ENCODE peak calls at places on chromosome 11, in ten cellular contexts. One of them, this sample, is unnamed.

GRCh38 chr11:76902121-76903014 is 41.6 kb downstream of the ACER3 start:
- DNase-seq in activated CD4-positive, alpha-beta memory T cell treated with anti-CD3 and anti-CD28 coated beads, Interleukin-2, amount 10 ng/mL, durations not matched to agents 7 days and 5 days: no peak
- DNase-seq in RWPE1: no peak
- DNase-seq in SHP77: no peak
- DNase-seq in KG1: no peak
- DNase-seq in HuH-7.5: no peak
- DNase-seq in GM12891: no peak
- DNase-seq in kidney glomerular epithelial cell: no peak
- DNase-seq in activated CD4-positive, alpha-beta T cell treated with anti-CD3 and anti-CD28 coated beads for 36 hours: no peak
- DNase-seq in NCI-H345: no peak
- DNase-seq in this sample: no peak

GRCh38 chr11:130781906-130782305 is 134.4 kb downstream of the SNX19 start:
- DNase-seq in activated CD4-positive, alpha-beta memory T cell treated with anti-CD3 and anti-CD28 coated beads, Interleukin-2, amount 10 ng/mL, durations not matched to agents 7 days and 5 days: no peak
- DNase-seq in RWPE1: peak
- DNase-seq in SHP77: no peak
- DNase-seq in KG1: no peak
- DNase-seq in HuH-7.5: no peak
- DNase-seq in GM12891: no peak
- DNase-seq in kidney glomerular epithelial cell: peak
- DNase-seq in activated CD4-positive, alpha-beta T cell treated with anti-CD3 and anti-CD28 coated beads for 36 hours: no peak
- DNase-seq in NCI-H345: no peak
- DNase-seq in this sample: peak

GRCh38 chr11:70063555-70063954 is 14.6 kb upstream of the ANO1 start:
- DNase-seq in activated CD4-positive, alpha-beta memory T cell treated with anti-CD3 and anti-CD28 coated beads, Interleukin-2, amount 10 ng/mL, durations not matched to agents 7 days and 5 days: no peak
- DNase-seq in RWPE1: peak
- DNase-seq in SHP77: no peak
- DNase-seq in KG1: no peak
- DNase-seq in HuH-7.5: no peak
- DNase-seq in GM12891: no peak
- DNase-seq in kidney glomerular epithelial cell: no peak
- DNase-seq in activated CD4-positive, alpha-beta T cell treated with anti-CD3 and anti-CD28 coated beads for 36 hours: no peak
- DNase-seq in NCI-H345: no peak
- DNase-seq in this sample: peak

GRCh38 chr11:122745111-122745510 is 89.6 kb downstream of the UBASH3B start:
- DNase-seq in activated CD4-positive, alpha-beta memory T cell treated with anti-CD3 and anti-CD28 coated beads, Interleukin-2, amount 10 ng/mL, durations not matched to agents 7 days and 5 days: no peak
- DNase-seq in RWPE1: no peak
- DNase-seq in SHP77: no peak
- DNase-seq in KG1: no peak
- DNase-seq in HuH-7.5: no peak
- DNase-seq in GM12891: no peak
- DNase-seq in kidney glomerular epithelial cell: no peak
- DNase-seq in activated CD4-positive, alpha-beta T cell treated with anti-CD3 and anti-CD28 coated beads for 36 hours: no peak
- DNase-seq in NCI-H345: no peak
- DNase-seq in this sample: no peak

GRCh38 chr11:134126197-134126822 is 57.4 kb downstream of the JAM3 start:
- DNase-seq in activated CD4-positive, alpha-beta memory T cell treated with anti-CD3 and anti-CD28 coated beads, Interleukin-2, amount 10 ng/mL, durations not matched to agents 7 days and 5 days: no peak
- DNase-seq in RWPE1: no peak
- DNase-seq in SHP77: no peak
- DNase-seq in KG1: no peak
- DNase-seq in HuH-7.5: no peak
- DNase-seq in GM12891: no peak
- DNase-seq in kidney glomerular epithelial cell: peak
- DNase-seq in activated CD4-positive, alpha-beta T cell treated with anti-CD3 and anti-CD28 coated beads for 36 hours: peak
- DNase-seq in NCI-H345: no peak
- DNase-seq in this sample: peak

GRCh38 chr11:117946842-117947526 is 17.8 kb upstream of the TMPRSS13 start:
- DNase-seq in activated CD4-positive, alpha-beta memory T cell treated with anti-CD3 and anti-CD28 coated beads, Interleukin-2, amount 10 ng/mL, durations not matched to agents 7 days and 5 days: peak
- DNase-seq in RWPE1: peak
- DNase-seq in SHP77: peak
- DNase-seq in KG1: peak
- DNase-seq in HuH-7.5: peak
- DNase-seq in GM12891: no peak
- DNase-seq in kidney glomerular epithelial cell: peak
- DNase-seq in activated CD4-positive, alpha-beta T cell treated with anti-CD3 and anti-CD28 coated beads for 36 hours: peak
- DNase-seq in NCI-H345: peak
- DNase-seq in this sample: peak

GRCh38 chr11:85170184-85170583 is 457.0 kb downstream of the DLG2 start:
- DNase-seq in activated CD4-positive, alpha-beta memory T cell treated with anti-CD3 and anti-CD28 coated beads, Interleukin-2, amount 10 ng/mL, durations not matched to agents 7 days and 5 days: no peak
- DNase-seq in RWPE1: peak
- DNase-seq in SHP77: no peak
- DNase-seq in KG1: no peak
- DNase-seq in HuH-7.5: no peak
- DNase-seq in GM12891: no peak
- DNase-seq in kidney glomerular epithelial cell: peak
- DNase-seq in activated CD4-positive, alpha-beta T cell treated with anti-CD3 and anti-CD28 coated beads for 36 hours: no peak
- DNase-seq in NCI-H345: no peak
- DNase-seq in this sample: peak

GRCh38 chr11:43358308-43358669 is 431 bp upstream of the TTC17 start:
- DNase-seq in activated CD4-positive, alpha-beta memory T cell treated with anti-CD3 and anti-CD28 coated beads, Interleukin-2, amount 10 ng/mL, durations not matched to agents 7 days and 5 days: no peak
- DNase-seq in RWPE1: no peak
- DNase-seq in SHP77: no peak
- DNase-seq in KG1: no peak
- DNase-seq in HuH-7.5: no peak
- DNase-seq in GM12891: no peak
- DNase-seq in kidney glomerular epithelial cell: no peak
- DNase-seq in activated CD4-positive, alpha-beta T cell treated with anti-CD3 and anti-CD28 coated beads for 36 hours: no peak
- DNase-seq in NCI-H345: no peak
- DNase-seq in this sample: peak

GRCh38 chr11:81070948-81071347 is 1630.1 kb upstream of the TENM4 start:
- DNase-seq in activated CD4-positive, alpha-beta memory T cell treated with anti-CD3 and anti-CD28 coated beads, Interleukin-2, amount 10 ng/mL, durations not matched to agents 7 days and 5 days: no peak
- DNase-seq in RWPE1: no peak
- DNase-seq in SHP77: no peak
- DNase-seq in KG1: peak
- DNase-seq in HuH-7.5: no peak
- DNase-seq in GM12891: peak
- DNase-seq in kidney glomerular epithelial cell: no peak
- DNase-seq in activated CD4-positive, alpha-beta T cell treated with anti-CD3 and anti-CD28 coated beads for 36 hours: no peak
- DNase-seq in NCI-H345: no peak
- DNase-seq in this sample: no peak

GRCh38 chr11:73412308-73412707 is 36.1 kb downstream of the RELT start:
- DNase-seq in activated CD4-positive, alpha-beta memory T cell treated with anti-CD3 and anti-CD28 coated beads, Interleukin-2, amount 10 ng/mL, durations not matched to agents 7 days and 5 days: no peak
- DNase-seq in RWPE1: no peak
- DNase-seq in SHP77: no peak
- DNase-seq in KG1: no peak
- DNase-seq in HuH-7.5: no peak
- DNase-seq in GM12891: no peak
- DNase-seq in kidney glomerular epithelial cell: no peak
- DNase-seq in activated CD4-positive, alpha-beta T cell treated with anti-CD3 and anti-CD28 coated beads for 36 hours: no peak
- DNase-seq in NCI-H345: no peak
- DNase-seq in this sample: peak

GRCh38 chr11:44766112-44766971 is 39.6 kb downstream of the TSPAN18 start:
- DNase-seq in activated CD4-positive, alpha-beta memory T cell treated with anti-CD3 and anti-CD28 coated beads, Interleukin-2, amount 10 ng/mL, durations not matched to agents 7 days and 5 days: no peak
- DNase-seq in RWPE1: no peak
- DNase-seq in SHP77: no peak
- DNase-seq in KG1: no peak
- DNase-seq in HuH-7.5: no peak
- DNase-seq in GM12891: no peak
- DNase-seq in kidney glomerular epithelial cell: no peak
- DNase-seq in activated CD4-positive, alpha-beta T cell treated with anti-CD3 and anti-CD28 coated beads for 36 hours: no peak
- DNase-seq in NCI-H345: no peak
- DNase-seq in this sample: no peak

GRCh38 chr11:63670077-63670737 is 969 bp downstream of the ATL3 start:
- DNase-seq in activated CD4-positive, alpha-beta memory T cell treated with anti-CD3 and anti-CD28 coated beads, Interleukin-2, amount 10 ng/mL, durations not matched to agents 7 days and 5 days: no peak
- DNase-seq in RWPE1: no peak
- DNase-seq in SHP77: no peak
- DNase-seq in KG1: peak
- DNase-seq in HuH-7.5: peak
- DNase-seq in GM12891: no peak
- DNase-seq in kidney glomerular epithelial cell: no peak
- DNase-seq in activated CD4-positive, alpha-beta T cell treated with anti-CD3 and anti-CD28 coated beads for 36 hours: no peak
- DNase-seq in NCI-H345: no peak
- DNase-seq in this sample: peak

GRCh38 chr11:102926517-102926916 is 29.0 kb downstream of the MMP13 start:
- DNase-seq in activated CD4-positive, alpha-beta memory T cell treated with anti-CD3 and anti-CD28 coated beads, Interleukin-2, amount 10 ng/mL, durations not matched to agents 7 days and 5 days: no peak
- DNase-seq in RWPE1: no peak
- DNase-seq in SHP77: no peak
- DNase-seq in KG1: no peak
- DNase-seq in HuH-7.5: no peak
- DNase-seq in GM12891: no peak
- DNase-seq in kidney glomerular epithelial cell: no peak
- DNase-seq in activated CD4-positive, alpha-beta T cell treated with anti-CD3 and anti-CD28 coated beads for 36 hours: no peak
- DNase-seq in NCI-H345: no peak
- DNase-seq in this sample: no peak

GRCh38 chr11:2831826-2832717 is 53.5 kb downstream of the CDKN1C start:
- DNase-seq in activated CD4-positive, alpha-beta memory T cell treated with anti-CD3 and anti-CD28 coated beads, Interleukin-2, amount 10 ng/mL, durations not matched to agents 7 days and 5 days: no peak
- DNase-seq in RWPE1: no peak
- DNase-seq in SHP77: no peak
- DNase-seq in KG1: no peak
- DNase-seq in HuH-7.5: no peak
- DNase-seq in GM12891: no peak
- DNase-seq in kidney glomerular epithelial cell: no peak
- DNase-seq in activated CD4-positive, alpha-beta T cell treated with anti-CD3 and anti-CD28 coated beads for 36 hours: no peak
- DNase-seq in NCI-H345: no peak
- DNase-seq in this sample: no peak

GRCh38 chr11:46947399-46948077 is 11.0 kb downstream of the CSTPP1 start:
- DNase-seq in activated CD4-positive, alpha-beta memory T cell treated with anti-CD3 and anti-CD28 coated beads, Interleukin-2, amount 10 ng/mL, durations not matched to agents 7 days and 5 days: no peak
- DNase-seq in RWPE1: no peak
- DNase-seq in SHP77: no peak
- DNase-seq in KG1: no peak
- DNase-seq in HuH-7.5: no peak
- DNase-seq in GM12891: no peak
- DNase-seq in kidney glomerular epithelial cell: no peak
- DNase-seq in activated CD4-positive, alpha-beta T cell treated with anti-CD3 and anti-CD28 coated beads for 36 hours: no peak
- DNase-seq in NCI-H345: no peak
- DNase-seq in this sample: no peak

GRCh38 chr11:2570211-2570811 is 125.5 kb downstream of the KCNQ1 start:
- DNase-seq in activated CD4-positive, alpha-beta memory T cell treated with anti-CD3 and anti-CD28 coated beads, Interleukin-2, amount 10 ng/mL, durations not matched to agents 7 days and 5 days: no peak
- DNase-seq in RWPE1: no peak
- DNase-seq in SHP77: no peak
- DNase-seq in KG1: no peak
- DNase-seq in HuH-7.5: no peak
- DNase-seq in GM12891: no peak
- DNase-seq in kidney glomerular epithelial cell: no peak
- DNase-seq in activated CD4-positive, alpha-beta T cell treated with anti-CD3 and anti-CD28 coated beads for 36 hours: no peak
- DNase-seq in NCI-H345: no peak
- DNase-seq in this sample: no peak

GRCh38 chr11:117720061-117720511 is 76.9 kb downstream of the DSCAML1 start:
- DNase-seq in activated CD4-positive, alpha-beta memory T cell treated with anti-CD3 and anti-CD28 coated beads, Interleukin-2, amount 10 ng/mL, durations not matched to agents 7 days and 5 days: no peak
- DNase-seq in RWPE1: no peak
- DNase-seq in SHP77: no peak
- DNase-seq in KG1: no peak
- DNase-seq in HuH-7.5: no peak
- DNase-seq in GM12891: no peak
- DNase-seq in kidney glomerular epithelial cell: no peak
- DNase-seq in activated CD4-positive, alpha-beta T cell treated with anti-CD3 and anti-CD28 coated beads for 36 hours: no peak
- DNase-seq in NCI-H345: no peak
- DNase-seq in this sample: no peak

GRCh38 chr11:116511684-116512083 is 261.1 kb downstream of the BUD13 start:
- DNase-seq in activated CD4-positive, alpha-beta memory T cell treated with anti-CD3 and anti-CD28 coated beads, Interleukin-2, amount 10 ng/mL, durations not matched to agents 7 days and 5 days: no peak
- DNase-seq in RWPE1: no peak
- DNase-seq in SHP77: no peak
- DNase-seq in KG1: no peak
- DNase-seq in HuH-7.5: no peak
- DNase-seq in GM12891: no peak
- DNase-seq in kidney glomerular epithelial cell: no peak
- DNase-seq in activated CD4-positive, alpha-beta T cell treated with anti-CD3 and anti-CD28 coated beads for 36 hours: no peak
- DNase-seq in NCI-H345: no peak
- DNase-seq in this sample: no peak

GRCh38 chr11:72684236-72684912 is 10.2 kb upstream of the PDE2A start:
- DNase-seq in activated CD4-positive, alpha-beta memory T cell treated with anti-CD3 and anti-CD28 coated beads, Interleukin-2, amount 10 ng/mL, durations not matched to agents 7 days and 5 days: peak
- DNase-seq in RWPE1: peak
- DNase-seq in SHP77: peak
- DNase-seq in KG1: no peak
- DNase-seq in HuH-7.5: peak
- DNase-seq in GM12891: peak
- DNase-seq in kidney glomerular epithelial cell: peak
- DNase-seq in activated CD4-positive, alpha-beta T cell treated with anti-CD3 and anti-CD28 coated beads for 36 hours: peak
- DNase-seq in NCI-H345: no peak
- DNase-seq in this sample: peak

GRCh38 chr11:79366218-79366617 is 74.6 kb downstream of the TENM4 start:
- DNase-seq in activated CD4-positive, alpha-beta memory T cell treated with anti-CD3 and anti-CD28 coated beads, Interleukin-2, amount 10 ng/mL, durations not matched to agents 7 days and 5 days: no peak
- DNase-seq in RWPE1: no peak
- DNase-seq in SHP77: no peak
- DNase-seq in KG1: no peak
- DNase-seq in HuH-7.5: no peak
- DNase-seq in GM12891: no peak
- DNase-seq in kidney glomerular epithelial cell: no peak
- DNase-seq in activated CD4-positive, alpha-beta T cell treated with anti-CD3 and anti-CD28 coated beads for 36 hours: no peak
- DNase-seq in NCI-H345: no peak
- DNase-seq in this sample: peak

GRCh38 chr11:126495806-126496205 is 140.3 kb downstream of the ST3GAL4 start:
- DNase-seq in activated CD4-positive, alpha-beta memory T cell treated with anti-CD3 and anti-CD28 coated beads, Interleukin-2, amount 10 ng/mL, durations not matched to agents 7 days and 5 days: no peak
- DNase-seq in RWPE1: no peak
- DNase-seq in SHP77: no peak
- DNase-seq in KG1: no peak
- DNase-seq in HuH-7.5: no peak
- DNase-seq in GM12891: no peak
- DNase-seq in kidney glomerular epithelial cell: no peak
- DNase-seq in activated CD4-positive, alpha-beta T cell treated with anti-CD3 and anti-CD28 coated beads for 36 hours: no peak
- DNase-seq in NCI-H345: no peak
- DNase-seq in this sample: no peak

GRCh38 chr11:124643605-124644425 is 21.2 kb downstream of the TBRG1 start:
- DNase-seq in activated CD4-positive, alpha-beta memory T cell treated with anti-CD3 and anti-CD28 coated beads, Interleukin-2, amount 10 ng/mL, durations not matched to agents 7 days and 5 days: no peak
- DNase-seq in RWPE1: no peak
- DNase-seq in SHP77: no peak
- DNase-seq in KG1: no peak
- DNase-seq in HuH-7.5: no peak
- DNase-seq in GM12891: no peak
- DNase-seq in kidney glomerular epithelial cell: peak
- DNase-seq in activated CD4-positive, alpha-beta T cell treated with anti-CD3 and anti-CD28 coated beads for 36 hours: no peak
- DNase-seq in NCI-H345: no peak
- DNase-seq in this sample: peak

GRCh38 chr11:72721689-72722049 is 30.5 kb downstream of the ARAP1 start:
- DNase-seq in activated CD4-positive, alpha-beta memory T cell treated with anti-CD3 and anti-CD28 coated beads, Interleukin-2, amount 10 ng/mL, durations not matched to agents 7 days and 5 days: peak
- DNase-seq in RWPE1: peak
- DNase-seq in SHP77: no peak
- DNase-seq in KG1: no peak
- DNase-seq in HuH-7.5: no peak
- DNase-seq in GM12891: no peak
- DNase-seq in kidney glomerular epithelial cell: no peak
- DNase-seq in activated CD4-positive, alpha-beta T cell treated with anti-CD3 and anti-CD28 coated beads for 36 hours: peak
- DNase-seq in NCI-H345: no peak
- DNase-seq in this sample: peak

GRCh38 chr11:27718853-27719574 is 18.8 kb upstream of the BDNF start:
- DNase-seq in activated CD4-positive, alpha-beta memory T cell treated with anti-CD3 and anti-CD28 coated beads, Interleukin-2, amount 10 ng/mL, durations not matched to agents 7 days and 5 days: no peak
- DNase-seq in RWPE1: peak
- DNase-seq in SHP77: no peak
- DNase-seq in KG1: no peak
- DNase-seq in HuH-7.5: peak
- DNase-seq in GM12891: no peak
- DNase-seq in kidney glomerular epithelial cell: no peak
- DNase-seq in activated CD4-positive, alpha-beta T cell treated with anti-CD3 and anti-CD28 coated beads for 36 hours: peak
- DNase-seq in NCI-H345: peak
- DNase-seq in this sample: no peak

This sample was measured in bronchial epithelial cell.